ENCODE peak calls at places on chromosomes 13 and 19, in five cellular contexts. One of them, this sample, is unnamed.
A peak's percentile ranks its signal among the peaks of the same experiment; 100 is the strongest.

GRCh38 chr13:47420012-47420411 is 523.2 kb upstream of the HTR2A start:
- DNase-seq in HepG2: no peak
- DNase-seq in K562: no peak
- DNase-seq in GM12878: no peak
- DNase-seq in A549: no peak
- DNase-seq in this sample: no peak

GRCh38 chr19:16535381-16535780 is 6.9 kb downstream of the CHERP start:
- DNase-seq in HepG2: no peak
- DNase-seq in K562: no peak
- DNase-seq in GM12878: no peak
- DNase-seq in A549: no peak
- DNase-seq in this sample: no peak

GRCh38 chr19:40348961-40349507 is 539 bp downstream of the PLD3 start:
- DNase-seq in HepG2: peak; percentile 8
- DNase-seq in K562: peak; percentile 48
- DNase-seq in GM12878: no peak
- DNase-seq in A549: peak; percentile 89
- DNase-seq in this sample: peak; percentile 37

GRCh38 chr19:31520633-31521032 is 171.4 kb upstream of the TSHZ3 start:
- DNase-seq in HepG2: no peak
- DNase-seq in K562: no peak
- DNase-seq in GM12878: no peak
- DNase-seq in A549: no peak
- DNase-seq in this sample: no peak

GRCh38 chr13:90545070-90545840 is 802.2 kb upstream of the MIR17HG start:
- DNase-seq in HepG2: no peak
- DNase-seq in K562: no peak
- DNase-seq in GM12878: no peak
- DNase-seq in A549: no peak
- DNase-seq in this sample: peak; percentile 1

GRCh38 chr13:36820222-36820621 is 1.2 kb downstream of the RFXAP start:
- DNase-seq in HepG2: no peak
- DNase-seq in K562: no peak
- DNase-seq in GM12878: peak; percentile 26
- DNase-seq in A549: no peak
- DNase-seq in this sample: peak; percentile 9

GRCh38 chr19:29329460-29330134 is 116.6 kb upstream of the UQCRFS1 start:
- DNase-seq in HepG2: peak; percentile 15
- DNase-seq in K562: peak; percentile 24
- DNase-seq in GM12878: no peak
- DNase-seq in A549: no peak
- DNase-seq in this sample: peak; percentile 64

GRCh38 chr19:1252221-1252817 is 3.9 kb downstream of the MIDN start:
- DNase-seq in HepG2: no peak
- DNase-seq in K562: no peak
- DNase-seq in GM12878: no peak
- DNase-seq in A549: no peak
- DNase-seq in this sample: peak; percentile 89

GRCh38 chr19:33186835-33187540 is 7.1 kb upstream of the LRP3 start:
- DNase-seq in HepG2: no peak
- DNase-seq in K562: no peak
- DNase-seq in GM12878: no peak
- DNase-seq in A549: no peak
- DNase-seq in this sample: peak; percentile 66

GRCh38 chr13:49690133-49690989 is 925 bp downstream of the EBPL start:
- DNase-seq in HepG2: peak; percentile 89
- DNase-seq in K562: peak; percentile 20
- DNase-seq in GM12878: no peak
- DNase-seq in A549: peak; percentile 36
- DNase-seq in this sample: peak; percentile 45

GRCh38 chr13:31012285-31013024 is 80.0 kb downstream of the TEX26 start:
- DNase-seq in HepG2: peak; percentile 3
- DNase-seq in K562: no peak
- DNase-seq in GM12878: no peak
- DNase-seq in A549: peak; percentile 10
- DNase-seq in this sample: no peak

GRCh38 chr13:99303863-99304521 is 3.2 kb downstream of the GPR183 start:
- DNase-seq in HepG2: no peak
- DNase-seq in K562: no peak
- DNase-seq in GM12878: no peak
- DNase-seq in A549: no peak
- DNase-seq in this sample: peak; percentile 67

GRCh38 chr19:33953592-33953991 is 156.9 kb downstream of the KCTD15 start:
- DNase-seq in HepG2: no peak
- DNase-seq in K562: no peak
- DNase-seq in GM12878: no peak
- DNase-seq in A549: no peak
- DNase-seq in this sample: no peak

GRCh38 chr13:110780410-110780809 is 66.9 kb downstream of the ING1 start:
- DNase-seq in HepG2: no peak
- DNase-seq in K562: no peak
- DNase-seq in GM12878: no peak
- DNase-seq in A549: no peak
- DNase-seq in this sample: no peak

GRCh38 chr19:45667620-45668341 is at the start of gene GIPR:
- DNase-seq in HepG2: peak; percentile 44
- DNase-seq in K562: peak; percentile 88
- DNase-seq in GM12878: no peak
- DNase-seq in A549: peak; percentile 88
- DNase-seq in this sample: peak; percentile 49

GRCh38 chr13:107553838-107554237 is 661.5 kb downstream of the LIG4 start:
- DNase-seq in HepG2: no peak
- DNase-seq in K562: no peak
- DNase-seq in GM12878: no peak
- DNase-seq in A549: no peak
- DNase-seq in this sample: no peak

GRCh38 chr19:17333611-17334413 is 843 bp downstream of the ANO8 start:
- DNase-seq in HepG2: no peak
- DNase-seq in K562: peak; percentile 72
- DNase-seq in GM12878: peak; percentile 16
- DNase-seq in A549: peak; percentile 38
- DNase-seq in this sample: peak; percentile 94

GRCh38 chr19:13463296-13463695 is 43.0 kb downstream of the CACNA1A start:
- DNase-seq in HepG2: no peak
- DNase-seq in K562: peak; percentile 50
- DNase-seq in GM12878: no peak
- DNase-seq in A549: no peak
- DNase-seq in this sample: peak; percentile 51

GRCh38 chr13:46050771-46051170 is 1.8 kb downstream of the ZC3H13 start:
- DNase-seq in HepG2: no peak
- DNase-seq in K562: no peak
- DNase-seq in GM12878: no peak
- DNase-seq in A549: no peak
- DNase-seq in this sample: no peak

GRCh38 chr19:51735759-51736449 is 12.1 kb upstream of the HAS1 start:
- DNase-seq in HepG2: no peak
- DNase-seq in K562: no peak
- DNase-seq in GM12878: no peak
- DNase-seq in A549: no peak
- DNase-seq in this sample: peak; percentile 96

GRCh38 chr19:9958451-9958850 is 22.1 kb upstream of the OLFM2 start:
- DNase-seq in HepG2: no peak
- DNase-seq in K562: no peak
- DNase-seq in GM12878: no peak
- DNase-seq in A549: no peak
- DNase-seq in this sample: no peak

GRCh38 chr19:2328401-2329161 is at the start of the genes LSM7 and SPPL2B:
- DNase-seq in HepG2: peak; percentile 72
- DNase-seq in K562: peak; percentile 97
- DNase-seq in GM12878: peak; percentile 64
- DNase-seq in A549: peak; percentile 87
- DNase-seq in this sample: peak; percentile 86

GRCh38 chr13:29861694-29862110 is 11.3 kb upstream of the UBL3 start:
- DNase-seq in HepG2: peak; percentile 52
- DNase-seq in K562: no peak
- DNase-seq in GM12878: no peak
- DNase-seq in A549: no peak
- DNase-seq in this sample: no peak

GRCh38 chr19:2357279-2358206 is 2.5 kb upstream of the TMPRSS9 start:
- DNase-seq in HepG2: no peak
- DNase-seq in K562: no peak
- DNase-seq in GM12878: no peak
- DNase-seq in A549: no peak
- DNase-seq in this sample: no peak

GRCh38 chr13:99085846-99086148 is 107.9 kb upstream of the DOCK9 start:
- DNase-seq in HepG2: no peak
- DNase-seq in K562: no peak
- DNase-seq in GM12878: no peak
- DNase-seq in A549: no peak
- DNase-seq in this sample: no peak

GRCh38 chr19:17441241-17442135 is 7.0 kb downstream of the TMEM221 start:
- DNase-seq in HepG2: peak; percentile 29
- DNase-seq in K562: peak; percentile 55
- DNase-seq in GM12878: no peak
- DNase-seq in A549: no peak
- DNase-seq in this sample: peak; percentile 58

GRCh38 chr19:23822735-23823134 is 64.0 kb upstream of the ZNF681 start:
- DNase-seq in HepG2: no peak
- DNase-seq in K562: no peak
- DNase-seq in GM12878: no peak
- DNase-seq in A549: no peak
- DNase-seq in this sample: no peak

GRCh38 chr19:23817519-23817918 is 58.8 kb upstream of the ZNF681 start:
- DNase-seq in HepG2: peak; percentile 22
- DNase-seq in K562: peak; percentile 22
- DNase-seq in GM12878: no peak
- DNase-seq in A549: no peak
- DNase-seq in this sample: peak; percentile 68
- TF ChIP-seq MYC in HepG2: no peak
- TF ChIP-seq MYC in K562: no peak
- TF ChIP-seq MYC in GM12878: no peak
- TF ChIP-seq MYC in A549: no peak
- TF ChIP-seq MYC in this sample: no peak

DNA sequence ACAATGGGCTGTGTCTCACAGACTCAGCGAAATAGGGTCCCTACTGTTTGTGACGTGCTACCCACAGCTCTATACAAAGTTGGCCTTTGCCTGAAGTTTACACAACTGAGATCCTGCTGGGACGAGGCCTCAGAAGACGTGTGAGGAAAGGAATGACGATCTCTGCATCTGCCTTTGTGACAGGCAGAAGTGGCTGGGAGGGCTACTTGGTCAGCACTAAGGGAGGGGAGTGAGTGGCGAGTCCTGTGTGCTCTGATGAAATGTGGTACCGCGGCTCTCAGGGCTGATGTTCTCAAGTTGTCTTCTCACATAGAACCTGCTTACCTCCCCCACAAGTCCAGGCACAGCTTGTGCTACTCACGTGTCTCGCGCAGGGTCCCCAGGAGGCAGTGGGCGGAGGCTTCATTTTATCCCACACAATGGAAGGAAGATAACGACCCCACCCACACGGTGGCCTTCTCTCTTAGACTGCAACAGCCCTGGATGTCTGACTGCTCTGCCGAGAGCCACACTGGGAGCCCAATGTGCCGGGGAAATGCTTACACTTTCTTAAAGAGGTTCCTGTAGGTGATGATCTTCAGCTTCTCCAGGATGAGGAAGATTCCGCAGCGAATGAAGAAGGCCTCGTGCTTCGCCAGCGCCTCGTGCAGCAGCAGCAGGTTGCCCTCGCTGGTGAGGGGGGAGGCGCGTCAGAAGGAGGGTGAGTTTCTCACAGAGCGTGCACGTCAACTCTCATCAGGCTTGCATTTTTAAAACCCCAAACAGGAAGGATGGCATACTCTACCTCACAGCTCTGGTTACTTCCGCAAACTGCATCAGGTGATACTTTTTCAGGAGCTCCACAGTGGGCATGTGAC is 21.2 kb downstream of the PROZ start:
- DNase-seq in HepG2: no peak
- DNase-seq in K562: no peak
- DNase-seq in GM12878: no peak
- DNase-seq in A549: no peak
- DNase-seq in this sample: no peak
- TF ChIP-seq MYC in HepG2: no peak
- TF ChIP-seq MYC in K562: no peak
- TF ChIP-seq MYC in GM12878: no peak
- TF ChIP-seq MYC in A549: no peak
- TF ChIP-seq MYC in this sample: no peak

DNA sequence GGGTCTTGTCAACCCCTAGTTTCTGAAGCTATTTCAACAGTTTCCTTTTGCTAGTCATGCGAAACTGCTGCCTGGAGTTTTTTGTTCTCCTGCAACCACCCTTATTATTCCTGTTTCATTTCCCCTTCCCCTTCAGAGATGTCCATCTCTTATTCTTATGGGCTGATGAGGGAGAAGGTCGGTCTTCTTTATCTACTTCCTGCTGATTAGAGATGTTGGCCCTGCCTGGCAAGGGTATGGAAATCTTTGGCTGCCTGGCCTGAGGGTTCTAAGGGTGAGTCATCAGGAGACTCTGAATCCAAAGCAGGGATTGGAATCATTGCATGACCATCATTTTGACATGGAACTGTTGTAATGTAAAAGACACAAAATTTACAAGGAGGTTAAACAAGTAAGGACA is 202.4 kb downstream of the NBEA start:
- DNase-seq in HepG2: no peak
- DNase-seq in K562: no peak
- DNase-seq in GM12878: no peak
- DNase-seq in A549: no peak
- DNase-seq in this sample: no peak
- TF ChIP-seq MYC in HepG2: no peak
- TF ChIP-seq MYC in K562: no peak
- TF ChIP-seq MYC in GM12878: no peak
- TF ChIP-seq MYC in A549: no peak
- TF ChIP-seq MYC in this sample: no peak

GRCh38 chr13:27644302-27644701 is 22.6 kb downstream of the POLR1D start:
- DNase-seq in HepG2: no peak
- DNase-seq in K562: no peak
- DNase-seq in GM12878: no peak
- DNase-seq in A549: no peak
- DNase-seq in this sample: peak; percentile 15
- TF ChIP-seq MYC in HepG2: no peak
- TF ChIP-seq MYC in K562: no peak
- TF ChIP-seq MYC in GM12878: no peak
- TF ChIP-seq MYC in A549: no peak
- TF ChIP-seq MYC in this sample: no peak

GRCh38 chr13:33957497-33957905 is 139.6 kb downstream of the RFC3 start:
- DNase-seq in HepG2: peak; percentile 93
- DNase-seq in K562: no peak
- DNase-seq in GM12878: no peak
- DNase-seq in A549: no peak
- DNase-seq in this sample: no peak

GRCh38 chr13:33953781-33954180 is 135.8 kb downstream of the RFC3 start:
- DNase-seq in HepG2: no peak
- DNase-seq in K562: no peak
- DNase-seq in GM12878: no peak
- DNase-seq in A549: no peak
- DNase-seq in this sample: no peak

GRCh38 chr13:33958964-33959363 is 141.0 kb downstream of the RFC3 start:
- DNase-seq in HepG2: no peak
- DNase-seq in K562: no peak
- DNase-seq in GM12878: peak; percentile 8
- DNase-seq in A549: no peak
- DNase-seq in this sample: no peak

DNA sequence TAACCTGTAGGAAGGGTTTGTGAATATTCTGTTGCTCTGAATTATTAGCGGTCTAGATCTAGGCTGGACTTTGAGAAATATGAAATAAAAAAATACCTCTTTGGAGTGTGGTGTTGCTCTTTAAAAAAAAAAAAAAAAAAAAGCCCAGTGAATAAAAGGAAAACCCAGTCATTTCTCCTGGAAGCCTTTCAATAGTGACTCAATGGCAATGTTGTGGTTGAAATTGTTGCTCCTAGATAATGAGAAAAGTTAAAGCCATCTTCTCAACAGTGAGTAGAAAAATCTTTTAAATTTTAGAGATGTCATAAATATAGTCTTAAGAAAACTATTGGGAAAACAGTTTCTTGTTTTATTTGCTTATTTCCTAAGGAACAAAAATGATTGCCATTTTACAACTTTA is 135.3 kb downstream of the RFC3 start:
- DNase-seq in HepG2: no peak
- DNase-seq in K562: no peak
- DNase-seq in GM12878: no peak
- DNase-seq in A549: no peak
- DNase-seq in this sample: no peak
- TF ChIP-seq MYC in HepG2: no peak
- TF ChIP-seq MYC in K562: no peak
- TF ChIP-seq MYC in GM12878: no peak
- TF ChIP-seq MYC in A549: no peak
- TF ChIP-seq MYC in this sample: no peak

This sample was measured in NB4.